ENCODE peak calls at places on chromosomes 1 and 21, in nine cellular contexts. Y is right lobe of liver, W is K562, P is pancreas, I is GM12878, B is right cardiac atrium, M is Panc1, N is RWPE2, S is body of pancreas. O is an unnamed sample. For H3K4me1, the result is how much of the 10 kb centered on the place peaks cover.

GRCh38 chr1:6099787-6100765 is 54.4 kb downstream of the KCNAB2 start:
- ATAC-seq in Y (peak), W (peak), P (peak), I (peak), B (no peak), M (peak), N (peak), S (no peak), O (no peak)

GRCh38 chr1:24318988-24319863 is at the start of gene GRHL3:
- ATAC-seq in Y (no peak), W (no peak), P (peak), I (no peak), B (no peak), M (peak), N (peak), S (peak), O (no peak)

GRCh38 chr1:164504699-164505098 is 54.3 kb upstream of the PBX1 start:
- ATAC-seq in Y (no peak), W (no peak), P (no peak), I (no peak), B (no peak), M (no peak), N (no peak), S (no peak), O (no peak)

GRCh38 chr1:192609110-192610079 is 26.6 kb upstream of the RGS13 start:
- ATAC-seq in Y (peak), W (peak), P (peak), I (peak), B (peak), M (no peak), N (peak), S (no peak), O (peak)

GRCh38 chr1:218521414-218522169 is 176.5 kb downstream of the TGFB2 start:
- ATAC-seq in Y (peak), W (peak), P (peak), I (peak), B (peak), M (no peak), N (no peak), S (no peak), O (peak)

GRCh38 chr1:110383311-110383990 is 7.4 kb downstream of the SLC16A4 start:
- ATAC-seq in Y (no peak), W (peak), P (no peak), I (no peak), B (no peak), M (no peak), N (no peak), S (no peak), O (peak)

GRCh38 chr1:3384407-3384806 is 70.1 kb upstream of the ARHGEF16 start:
- ATAC-seq in Y (no peak), W (no peak), P (no peak), I (no peak), B (no peak), M (no peak), N (no peak), S (no peak), O (no peak)

GRCh38 chr1:177274687-177275211 is 104.0 kb downstream of the BRINP2 start:
- ATAC-seq in Y (peak), W (no peak), P (peak), I (no peak), B (peak), M (no peak), N (peak), S (peak), O (peak)

GRCh38 chr1:101004061-101004460 is 21.5 kb downstream of the DPH5 start:
- ATAC-seq in Y (peak), W (no peak), P (peak), I (peak), B (no peak), M (no peak), N (peak), S (peak), O (peak)

GRCh38 chr1:70819785-70820184 is 227.8 kb downstream of the PTGER3 start:
- ATAC-seq in Y (no peak), W (no peak), P (no peak), I (no peak), B (no peak), M (no peak), N (no peak), S (no peak), O (no peak)

GRCh38 chr1:230253150-230253549 is 173.0 kb downstream of the PGBD5 start:
- ATAC-seq in Y (no peak), W (no peak), P (no peak), I (no peak), B (no peak), M (no peak), N (no peak), S (no peak), O (no peak)

GRCh38 chr1:97898948-97899347 is 21.9 kb downstream of the DPYD start:
- ATAC-seq in Y (no peak), W (no peak), P (no peak), I (no peak), B (no peak), M (no peak), N (no peak), S (no peak), O (no peak)

GRCh38 chr1:231220801-231221200 is 20.2 kb upstream of the GNPAT start:
- ATAC-seq in Y (no peak), W (no peak), P (no peak), I (no peak), B (no peak), M (no peak), N (no peak), S (no peak), O (no peak)

GRCh38 chr1:233721003-233721595 is 107.2 kb downstream of the KCNK1 start:
- ATAC-seq in Y (peak), W (peak), P (peak), I (peak), B (peak), M (no peak), N (peak), S (no peak), O (no peak)

GRCh38 chr1:69777933-69778332 is 210.2 kb downstream of the LRRC7 start:
- ATAC-seq in Y (no peak), W (no peak), P (no peak), I (no peak), B (no peak), M (no peak), N (no peak), S (no peak), O (no peak)

GRCh38 chr1:13730301-13730700 is 30.3 kb downstream of the PRDM2 start:
- ATAC-seq in Y (no peak), W (no peak), P (no peak), I (peak), B (no peak), M (no peak), N (no peak), S (no peak), O (no peak)

GRCh38 chr1:9852410-9853301 is 28.9 kb upstream of the CLSTN1 start:
- ATAC-seq in Y (no peak), W (no peak), P (peak), I (no peak), B (peak), M (no peak), N (peak), S (peak), O (peak)

GRCh38 chr1:87250336-87250735 is 78.3 kb upstream of the LMO4 start:
- ATAC-seq in Y (no peak), W (no peak), P (no peak), I (no peak), B (no peak), M (no peak), N (no peak), S (no peak), O (no peak)

GRCh38 chr1:243917863-243918565 is 68.0 kb upstream of the AKT3 start:
- ATAC-seq in Y (peak), W (no peak), P (peak), I (no peak), B (no peak), M (no peak), N (no peak), S (peak), O (no peak)

GRCh38 chr1:61095127-61095812 is 12.9 kb downstream of the NFIA start:
- ATAC-seq in Y (peak), W (peak), P (no peak), I (no peak), B (peak), M (no peak), N (peak), S (no peak), O (no peak)

GRCh38 chr1:70420320-70420719 is 9.3 kb downstream of the CTH start:
- ATAC-seq in Y (no peak), W (peak), P (no peak), I (no peak), B (no peak), M (no peak), N (no peak), S (no peak), O (no peak)

GRCh38 chr1:217090073-217090911 is 367.1 kb upstream of the ESRRG start:
- ATAC-seq in Y (no peak), W (no peak), P (peak), I (no peak), B (peak), M (peak), N (no peak), S (peak), O (no peak)

GRCh38 chr1:77282187-77282865 is 507 bp downstream of the AK5 start:
- ATAC-seq in Y (peak), W (no peak), P (peak), I (peak), B (peak), M (peak), N (peak), S (peak), O (peak)

GRCh38 chr1:155186955-155187891 is 13.6 kb downstream of the TRIM46 start:
- ATAC-seq in Y (no peak), W (no peak), P (no peak), I (no peak), B (no peak), M (peak), N (peak), S (no peak), O (no peak)

GRCh38 chr1:157784801-157785200 is 7.9 kb upstream of the FCRL2 start:
- ATAC-seq in Y (no peak), W (no peak), P (no peak), I (no peak), B (no peak), M (no peak), N (no peak), S (no peak), O (no peak)

GRCh38 chr1:157782946-157783345 is 6.0 kb upstream of the FCRL2 start:
- ATAC-seq in Y (no peak), W (no peak), P (no peak), I (no peak), B (no peak), M (no peak), N (no peak), S (no peak), O (no peak)

GRCh38 chr1:157776971-157777386 is at the start of gene FCRL2:
- ATAC-seq in Y (no peak), W (no peak), P (no peak), I (peak), B (no peak), M (no peak), N (no peak), S (no peak), O (no peak)

GRCh38 chr1:157785241-157785640 is 8.3 kb upstream of the FCRL2 start:
- ATAC-seq in Y (no peak), W (no peak), P (no peak), I (no peak), B (no peak), M (no peak), N (no peak), S (no peak), O (no peak)

GRCh38 chr1:157781048-157781447 is 4.1 kb upstream of the FCRL2 start:
- ATAC-seq in Y (no peak), W (no peak), P (no peak), I (peak), B (no peak), M (no peak), N (no peak), S (no peak), O (no peak)
- H3K4me1 ChIP-seq in Y (under half), W (under half), P (under half), I (under half), B (under half), M (under half), N (under half), S (under half), O (under half)

DNA sequence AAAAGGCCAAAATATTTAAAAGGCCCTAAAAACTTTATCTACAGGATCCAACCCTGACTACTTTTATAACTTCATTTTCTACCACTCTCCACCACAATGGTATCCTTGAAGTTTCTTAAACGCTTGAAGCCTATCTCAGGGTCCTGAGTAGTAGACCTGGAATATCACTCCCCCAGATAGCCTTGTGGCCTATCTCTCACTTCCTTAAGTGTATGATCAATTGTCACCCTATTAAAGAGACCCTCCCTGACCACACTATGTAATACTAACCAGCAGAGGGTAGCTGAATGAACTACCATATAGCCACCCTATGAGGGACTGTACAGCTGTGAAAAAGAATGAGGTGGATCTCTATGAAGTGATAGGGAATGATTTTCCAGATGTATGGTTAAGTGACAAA is 5.6 kb downstream of the CD58 start:
- ATAC-seq in Y (no peak), W (no peak), P (no peak), I (peak), B (no peak), M (no peak), N (no peak), S (no peak), O (no peak)
- H3K4me1 ChIP-seq in Y (under half), W (under half), P (under half), I (under half), B (under half), M (under half), N (under half), S (under half), O (under half)

GRCh38 chr1:156862602-156863599 is 2.2 kb downstream of the NTRK1 start:
- ATAC-seq in Y (no peak), W (peak), P (no peak), I (peak), B (no peak), M (no peak), N (no peak), S (no peak), O (no peak)
- H3K4me1 ChIP-seq in Y (under half), W (half or more), P (under half), I (under half), B (under half), M (under half), N (under half), S (under half), O (under half)

DNA sequence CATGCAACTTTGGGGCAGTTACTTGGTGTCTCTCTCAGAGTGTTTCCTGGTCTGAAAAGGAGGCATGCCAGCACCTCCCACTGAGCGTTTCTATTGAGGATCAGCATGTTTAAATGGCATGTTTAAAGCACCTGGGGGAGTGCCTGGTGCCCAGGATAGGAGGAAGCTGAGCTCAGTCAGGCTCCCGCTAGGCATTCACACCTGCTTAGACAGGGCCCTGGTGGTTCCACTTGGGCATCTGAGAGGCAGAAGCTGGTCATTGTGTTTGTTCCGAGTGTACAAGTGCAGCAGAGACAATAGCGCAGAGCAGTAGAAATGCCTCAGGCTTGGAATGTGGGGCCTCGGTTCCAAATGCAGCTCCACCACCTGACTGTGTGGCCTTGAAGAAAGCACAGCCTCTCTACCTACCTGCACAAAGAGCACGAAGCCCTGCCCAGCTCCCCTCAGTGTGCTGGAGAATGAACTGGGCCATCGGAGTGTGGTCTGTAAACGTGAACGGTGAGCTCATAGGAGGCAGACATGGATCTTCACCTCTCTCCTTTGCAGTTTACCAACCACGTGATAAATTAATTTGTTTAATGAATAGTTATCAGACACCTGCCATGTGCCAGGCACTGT is 20.3 kb upstream of the TMEM222 start:
- ATAC-seq in Y (no peak), W (no peak), P (no peak), I (no peak), B (no peak), M (no peak), N (no peak), S (no peak), O (no peak)
- H3K4me1 ChIP-seq in Y (under half), W (under half), P (under half), I (under half), B (under half), M (under half), N (under half), S (under half), O (half or more)

DNA sequence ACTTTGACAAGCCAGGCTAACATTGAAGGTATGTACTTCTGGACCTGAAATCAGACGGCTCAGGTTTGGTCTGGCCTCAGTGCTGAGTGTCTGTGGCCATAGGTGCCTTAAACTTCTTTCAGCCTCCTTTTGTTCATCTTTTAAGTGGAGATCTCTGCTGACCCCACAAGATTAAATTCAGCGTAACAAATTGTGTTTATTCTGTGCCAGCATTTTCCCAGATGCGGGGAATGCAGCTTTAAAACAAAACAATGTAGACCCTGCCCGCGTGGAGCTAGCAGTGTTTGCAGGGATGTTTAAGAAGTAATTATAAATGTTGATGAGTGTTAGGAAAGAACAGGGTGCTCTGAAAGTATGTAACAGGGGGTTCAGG is 923 bp downstream of the CAP1 start:
- ATAC-seq in Y (no peak), W (no peak), P (no peak), I (no peak), B (no peak), M (no peak), N (no peak), S (no peak), O (no peak)
- H3K4me1 ChIP-seq in Y (under half), W (half or more), P (under half), I (under half), B (under half), M (under half), N (under half), S (under half), O (half or more)

GRCh38 chr21:42557420-42557819 is 43.8 kb downstream of the SLC37A1 start:
- ATAC-seq in Y (no peak), W (no peak), P (no peak), I (no peak), B (no peak), M (no peak), N (no peak), S (no peak), O (no peak)

GRCh38 chr21:42555756-42556438 is 42.2 kb downstream of the SLC37A1 start:
- ATAC-seq in Y (no peak), W (no peak), P (no peak), I (no peak), B (no peak), M (no peak), N (no peak), S (no peak), O (no peak)

GRCh38 chr21:42558368-42558767 is 44.7 kb downstream of the SLC37A1 start:
- ATAC-seq in Y (no peak), W (no peak), P (no peak), I (no peak), B (no peak), M (no peak), N (no peak), S (no peak), O (no peak)

GRCh38 chr21:42556476-42556875 is 42.8 kb downstream of the SLC37A1 start:
- ATAC-seq in Y (no peak), W (no peak), P (no peak), I (peak), B (no peak), M (no peak), N (no peak), S (no peak), O (no peak)

GRCh38 chr21:42556960-42557359 is 43.3 kb downstream of the SLC37A1 start:
- ATAC-seq in Y (peak), W (no peak), P (no peak), I (peak), B (no peak), M (no peak), N (no peak), S (no peak), O (no peak)
- H3K4me1 ChIP-seq in Y (under half), W (under half), P (under half), I (under half), B (under half), M (under half), N (under half), S (under half), O (under half)

DNA sequence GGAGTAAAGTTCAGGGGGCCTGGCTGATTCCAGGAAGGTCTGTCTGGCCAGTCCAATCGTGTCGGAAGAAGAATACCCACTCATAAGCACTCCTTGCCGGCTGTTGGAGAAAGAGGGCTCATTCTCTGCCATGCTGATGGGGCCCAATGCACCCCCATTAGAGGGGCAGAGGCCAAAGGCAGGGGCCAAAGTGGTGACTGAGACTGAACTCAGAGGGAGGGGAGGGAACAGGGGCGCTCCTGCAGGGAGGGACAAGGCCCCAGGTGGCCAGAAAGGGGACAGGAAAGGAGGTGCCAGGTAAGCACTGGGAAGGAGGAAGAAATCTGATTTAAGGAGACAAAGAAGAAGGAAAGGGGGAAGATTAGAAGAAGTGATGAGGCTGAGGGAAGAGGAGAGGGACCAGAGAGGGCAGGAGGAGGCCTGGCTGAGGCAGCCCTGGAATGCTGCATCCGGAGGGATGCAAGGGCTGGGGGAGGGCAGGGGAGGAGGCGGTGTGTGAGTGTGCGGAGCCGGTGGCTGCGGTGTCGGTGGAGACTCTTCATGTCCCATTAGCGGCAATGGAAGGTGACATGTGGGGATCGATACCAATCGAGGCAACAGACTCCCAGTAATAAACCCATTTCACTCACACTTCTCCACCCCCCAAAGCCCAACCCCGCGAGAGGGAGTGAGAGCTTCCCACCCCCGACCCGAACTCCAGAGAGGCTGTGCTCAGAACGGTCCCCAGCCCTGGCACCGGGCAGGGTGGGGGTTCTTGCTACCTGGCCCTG is 12.0 kb upstream of the ETV3L start:
- ATAC-seq in Y (no peak), W (no peak), P (no peak), I (no peak), B (no peak), M (no peak), N (no peak), S (no peak), O (no peak)
- H3K4me1 ChIP-seq in Y (under half), W (under half), P (under half), I (under half), B (under half), M (under half), N (under half), S (under half), O (under half)

GRCh38 chr1:119471566-119471965 is 35.4 kb upstream of the HSD3B1 start:
- ATAC-seq in Y (no peak), W (peak), P (no peak), I (no peak), B (no peak), M (no peak), N (no peak), S (no peak), O (no peak)

GRCh38 chr1:119470377-119470776 is 36.6 kb upstream of the HSD3B1 start:
- ATAC-seq in Y (no peak), W (no peak), P (no peak), I (no peak), B (no peak), M (no peak), N (no peak), S (no peak), O (no peak)

GRCh38 chr1:119469741-119470140 is 37.3 kb upstream of the HSD3B1 start:
- ATAC-seq in Y (no peak), W (no peak), P (no peak), I (no peak), B (no peak), M (no peak), N (no peak), S (no peak), O (no peak)

GRCh38 chr1:119472463-119473175 is 34.4 kb upstream of the HSD3B1 start:
- ATAC-seq in Y (no peak), W (no peak), P (no peak), I (no peak), B (no peak), M (no peak), N (no peak), S (no peak), O (no peak)

GRCh38 chr1:119470958-119471357 is 36.1 kb upstream of the HSD3B1 start:
- ATAC-seq in Y (no peak), W (no peak), P (no peak), I (no peak), B (no peak), M (no peak), N (no peak), S (no peak), O (no peak)
- H3K4me1 ChIP-seq in Y (under half), W (under half), P (under half), I (under half), B (under half), M (under half), N (under half), S (under half), O (under half)